ENCODE peak calls at places on chromosomes 5 and 9, in eight cellular contexts. T is cardiac muscle cell; N is psoas muscle; I is suprapubic skin; M is CD4-positive, alpha-beta memory T cell; G is neuronal stem cell; K is heart left ventricle; R is sigmoid colon. X is an unnamed sample. For H3K36me3, the result is how much of the 10 kb centered on the place peaks cover.

GRCh38 chr5:115657883-115658233 is 32.0 kb upstream of the TMED7 start:
- DNase-seq in T (no peak), N (no peak), I (no peak), M (no peak), G (no peak), K (no peak), R (no peak), X (no peak)

GRCh38 chr9:70581214-70581966 is 166.9 kb upstream of the KLF9 start:
- DNase-seq in T (no peak), N (no peak), I (no peak), M (no peak), G (no peak), K (no peak), R (no peak), X (no peak)

GRCh38 chr5:53481887-53482716 is 1.7 kb downstream of the FST start:
- DNase-seq in T (peak), N (peak), I (peak), M (peak), G (peak), K (peak), R (peak), X (peak)

GRCh38 chr5:64331597-64332277 is 166.1 kb downstream of the RNF180 start:
- DNase-seq in T (no peak), N (peak), I (no peak), M (no peak), G (no peak), K (peak), R (peak), X (no peak)

GRCh38 chr5:13536921-13537320 is 407.6 kb downstream of the DNAH5 start:
- DNase-seq in T (no peak), N (no peak), I (no peak), M (no peak), G (no peak), K (no peak), R (no peak), X (no peak)

GRCh38 chr9:81819859-81820546 is 108.2 kb upstream of the SPATA31D4 start:
- DNase-seq in T (no peak), N (no peak), I (no peak), M (no peak), G (peak), K (no peak), R (no peak), X (no peak)

GRCh38 chr9:128928624-128929023 is 7.8 kb downstream of the PHYHD1 start:
- DNase-seq in T (no peak), N (no peak), I (no peak), M (no peak), G (no peak), K (no peak), R (no peak), X (no peak)

GRCh38 chr5:16844952-16845351 is 91.1 kb downstream of the MYO10 start:
- DNase-seq in T (no peak), N (no peak), I (no peak), M (no peak), G (no peak), K (no peak), R (no peak), X (no peak)

GRCh38 chr5:136066705-136067271 is 38.0 kb downstream of the TGFBI start:
- DNase-seq in T (no peak), N (no peak), I (no peak), M (no peak), G (no peak), K (peak), R (peak), X (no peak)

GRCh38 chr9:100505564-100506159 is 32.7 kb downstream of the TMEFF1 start:
- DNase-seq in T (peak), N (peak), I (no peak), M (peak), G (no peak), K (peak), R (no peak), X (peak)

GRCh38 chr5:151123897-151124751 is 33.5 kb downstream of the ANXA6 start:
- DNase-seq in T (no peak), N (peak), I (no peak), M (no peak), G (no peak), K (peak), R (peak), X (peak)

GRCh38 chr5:31075981-31076380 is 117.5 kb upstream of the CDH6 start:
- DNase-seq in T (no peak), N (no peak), I (no peak), M (no peak), G (no peak), K (no peak), R (no peak), X (no peak)

GRCh38 chr9:127783111-127783621 is 2.7 kb upstream of the CDK9 start:
- DNase-seq in T (no peak), N (peak), I (peak), M (peak), G (no peak), K (no peak), R (peak), X (peak)

GRCh38 chr9:122821278-122821952 is 7.0 kb downstream of the PDCL start:
- DNase-seq in T (no peak), N (peak), I (peak), M (no peak), G (no peak), K (no peak), R (peak), X (no peak)

DNA sequence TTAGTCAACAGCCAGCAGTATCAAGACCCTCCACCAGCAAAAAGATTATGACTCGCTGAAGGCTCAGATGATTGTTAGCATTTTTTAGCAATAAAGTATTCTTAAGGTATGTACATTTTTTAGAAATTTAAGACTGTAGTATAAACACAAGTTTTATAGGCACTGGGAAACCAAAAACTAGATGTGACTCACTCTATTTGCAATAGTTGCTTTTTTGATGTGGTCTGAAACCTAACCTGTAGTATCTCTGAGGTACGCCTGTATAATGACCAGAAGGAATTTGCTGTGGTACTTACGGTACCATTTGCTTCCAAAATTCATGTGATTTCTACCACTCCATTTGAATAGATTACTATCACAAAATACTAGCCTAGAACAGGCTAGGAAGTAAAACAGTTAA is 60.8 kb downstream of the WDR41 start:
- DNase-seq in T (no peak), N (no peak), I (no peak), M (no peak), G (no peak), K (no peak), R (no peak), X (no peak)
- H3K36me3 ChIP-seq in T (under half), N (under half), I (half or more), M (under half), G (under half), K (half or more), R (under half), X (under half)

DNA sequence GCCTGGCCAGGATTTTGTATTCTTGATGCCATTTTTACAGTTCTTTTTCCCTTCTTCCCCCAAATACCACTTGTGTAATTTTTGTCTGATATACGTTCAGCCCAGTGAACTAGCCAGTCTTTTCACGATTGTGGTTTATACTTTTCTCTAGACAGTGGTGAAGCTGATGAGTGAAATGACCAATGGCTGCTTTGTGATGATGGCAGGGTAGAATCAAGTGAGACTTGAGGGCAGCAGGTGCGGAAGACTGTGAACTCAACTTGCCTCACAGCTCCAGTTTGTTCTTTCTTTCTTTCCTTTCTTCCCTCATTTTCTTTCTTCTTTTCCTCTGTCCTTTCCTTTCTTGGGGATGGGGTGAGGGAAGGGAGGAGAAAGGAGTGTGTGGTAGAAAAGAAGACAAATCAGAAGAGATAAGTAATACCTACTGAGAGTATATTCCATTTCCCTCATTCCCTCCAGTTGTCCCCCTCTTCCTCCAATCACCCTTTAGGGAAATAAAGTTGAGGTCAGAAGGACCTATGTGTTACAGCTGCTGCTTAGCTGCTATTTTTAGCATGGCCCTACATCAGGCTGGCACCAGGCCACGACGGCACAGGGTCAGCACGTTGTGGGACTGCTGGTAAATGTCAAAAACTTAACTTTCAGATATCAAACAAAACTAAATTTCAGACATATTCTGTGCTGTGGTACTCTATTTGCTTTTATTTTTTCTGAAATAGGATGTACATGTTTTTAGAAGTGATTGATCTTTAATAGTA is 12.3 kb downstream of the ZSWIM6 start:
- DNase-seq in T (peak), N (peak), I (no peak), M (no peak), G (no peak), K (peak), R (no peak), X (no peak)
- H3K4me3 ChIP-seq in T (no peak), N (no peak), I (no peak), M (no peak), G (no peak), K (no peak), R (no peak), X (no peak)

GRCh38 chr5:132456553-132457361 is 33.8 kb downstream of the IRF1 start:
- DNase-seq in T (no peak), N (peak), I (peak), M (peak), G (no peak), K (peak), R (no peak), X (peak)

GRCh38 chr5:132458651-132459030 is 31.9 kb downstream of the IRF1 start:
- DNase-seq in T (no peak), N (no peak), I (no peak), M (no peak), G (no peak), K (no peak), R (no peak), X (peak)

GRCh38 chr5:132458226-132458560 is 32.4 kb downstream of the IRF1 start:
- DNase-seq in T (no peak), N (no peak), I (no peak), M (no peak), G (no peak), K (no peak), R (no peak), X (no peak)

GRCh38 chr5:132457371-132458225 is 33.0 kb downstream of the IRF1 start:
- DNase-seq in T (no peak), N (peak), I (peak), M (peak), G (no peak), K (no peak), R (peak), X (peak)

GRCh38 chr5:132455614-132456115 is 34.9 kb downstream of the IRF1 start:
- DNase-seq in T (no peak), N (no peak), I (no peak), M (no peak), G (no peak), K (no peak), R (no peak), X (no peak)
- H3K27ac ChIP-seq in T (no peak), N (peak), I (peak), M (peak), G (no peak), K (peak), R (peak), X (peak)

GRCh38 chr9:125361837-125362531 is 100.4 kb downstream of the GAPVD1 start:
- DNase-seq in T (peak), N (no peak), I (no peak), M (peak), G (no peak), K (no peak), R (no peak), X (no peak)

GRCh38 chr9:125370786-125371185 is 109.2 kb downstream of the GAPVD1 start:
- DNase-seq in T (no peak), N (no peak), I (no peak), M (no peak), G (no peak), K (no peak), R (no peak), X (no peak)

GRCh38 chr9:125372441-125373226 is 111.0 kb downstream of the GAPVD1 start:
- DNase-seq in T (no peak), N (no peak), I (no peak), M (no peak), G (no peak), K (no peak), R (no peak), X (no peak)

DNA sequence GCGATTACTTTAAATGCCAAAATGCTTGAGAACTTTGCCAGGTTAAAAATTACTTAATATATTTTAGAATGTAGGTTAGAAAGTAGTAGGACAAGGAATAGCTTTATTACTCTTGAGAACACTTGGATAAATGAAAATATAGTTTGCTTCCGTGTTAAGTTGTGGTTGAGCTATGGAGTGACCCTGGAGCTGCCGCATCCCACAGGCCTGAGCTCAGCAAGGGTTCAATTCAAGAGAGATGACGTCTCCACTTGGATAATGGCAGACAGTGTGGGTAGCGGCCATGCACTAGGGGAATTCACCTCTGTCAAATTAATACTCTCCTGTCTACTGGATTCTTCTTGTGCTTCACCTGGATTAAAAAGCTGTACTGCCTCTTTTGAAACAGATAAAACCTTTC is 105.0 kb downstream of the GAPVD1 start:
- DNase-seq in T (no peak), N (no peak), I (no peak), M (no peak), G (no peak), K (no peak), R (no peak), X (no peak)
- H3K36me3 ChIP-seq in T (under half), N (under half), I (under half), M (under half), G (under half), K (half or more), R (under half), X (under half)

GRCh38 chr5:42876375-42876844 is 64.7 kb upstream of the SELENOP start:
- DNase-seq in T (no peak), N (no peak), I (no peak), M (no peak), G (no peak), K (no peak), R (no peak), X (no peak)

GRCh38 chr5:42875211-42875610 is 63.5 kb upstream of the SELENOP start:
- DNase-seq in T (no peak), N (no peak), I (no peak), M (no peak), G (no peak), K (no peak), R (no peak), X (no peak)

GRCh38 chr5:42874621-42875198 is 63.0 kb upstream of the SELENOP start:
- DNase-seq in T (no peak), N (no peak), I (no peak), M (no peak), G (no peak), K (no peak), R (no peak), X (no peak)

GRCh38 chr5:42872865-42873264 is 61.2 kb upstream of the SELENOP start:
- DNase-seq in T (no peak), N (no peak), I (no peak), M (no peak), G (no peak), K (no peak), R (no peak), X (no peak)

DNA sequence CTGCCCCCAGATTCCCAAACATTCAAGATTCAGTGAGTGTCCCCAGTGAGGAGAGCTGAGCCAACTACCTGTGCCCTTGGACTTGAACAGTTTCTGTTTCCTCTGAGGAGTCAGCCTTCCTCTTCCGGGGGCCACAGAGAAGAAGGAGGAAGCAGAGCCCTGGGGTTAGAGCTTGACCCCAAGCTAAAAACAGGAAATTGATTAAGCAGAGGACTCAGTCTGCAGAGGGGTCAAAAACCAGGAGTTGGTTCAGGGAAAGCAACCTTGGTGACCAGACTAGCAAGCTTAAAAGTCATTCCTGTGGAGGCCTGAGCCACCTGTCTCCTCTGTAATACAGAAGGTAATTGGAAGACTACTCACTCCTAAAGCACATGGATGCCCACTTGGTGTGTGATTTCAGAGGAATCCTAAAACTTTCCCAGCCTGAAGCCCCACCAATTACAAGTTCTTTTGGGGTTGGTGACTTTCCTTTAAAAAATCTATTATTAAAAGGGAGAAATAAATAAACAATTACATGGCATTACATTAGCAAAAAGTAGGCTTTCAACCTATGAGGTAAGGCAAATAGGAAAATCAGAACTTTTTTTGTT is 64.2 kb upstream of the SELENOP start:
- DNase-seq in T (no peak), N (no peak), I (no peak), M (no peak), G (no peak), K (no peak), R (no peak), X (no peak)
- H3K4me3 ChIP-seq in T (no peak), N (no peak), I (no peak), M (no peak), G (no peak), K (no peak), R (no peak), X (no peak)

GRCh38 chr5:95899848-95900247 is 61.8 kb downstream of the ELL2 start:
- DNase-seq in T (no peak), N (no peak), I (no peak), M (no peak), G (no peak), K (no peak), R (no peak), X (no peak)

GRCh38 chr5:95895223-95895622 is 66.4 kb downstream of the ELL2 start:
- DNase-seq in T (no peak), N (no peak), I (no peak), M (no peak), G (peak), K (no peak), R (no peak), X (no peak)

GRCh38 chr5:95899040-95899439 is 62.6 kb downstream of the ELL2 start:
- DNase-seq in T (no peak), N (no peak), I (no peak), M (no peak), G (no peak), K (no peak), R (no peak), X (no peak)

GRCh38 chr5:95892784-95893354 is 68.8 kb downstream of the ELL2 start:
- DNase-seq in T (no peak), N (no peak), I (no peak), M (no peak), G (no peak), K (no peak), R (no peak), X (no peak)

GRCh38 chr5:95895771-95896170 is 65.9 kb downstream of the ELL2 start:
- DNase-seq in T (no peak), N (no peak), I (no peak), M (no peak), G (peak), K (no peak), R (no peak), X (no peak)
- H3K27ac ChIP-seq in T (no peak), N (no peak), I (no peak), M (no peak), G (no peak), K (no peak), R (no peak), X (no peak)

DNA sequence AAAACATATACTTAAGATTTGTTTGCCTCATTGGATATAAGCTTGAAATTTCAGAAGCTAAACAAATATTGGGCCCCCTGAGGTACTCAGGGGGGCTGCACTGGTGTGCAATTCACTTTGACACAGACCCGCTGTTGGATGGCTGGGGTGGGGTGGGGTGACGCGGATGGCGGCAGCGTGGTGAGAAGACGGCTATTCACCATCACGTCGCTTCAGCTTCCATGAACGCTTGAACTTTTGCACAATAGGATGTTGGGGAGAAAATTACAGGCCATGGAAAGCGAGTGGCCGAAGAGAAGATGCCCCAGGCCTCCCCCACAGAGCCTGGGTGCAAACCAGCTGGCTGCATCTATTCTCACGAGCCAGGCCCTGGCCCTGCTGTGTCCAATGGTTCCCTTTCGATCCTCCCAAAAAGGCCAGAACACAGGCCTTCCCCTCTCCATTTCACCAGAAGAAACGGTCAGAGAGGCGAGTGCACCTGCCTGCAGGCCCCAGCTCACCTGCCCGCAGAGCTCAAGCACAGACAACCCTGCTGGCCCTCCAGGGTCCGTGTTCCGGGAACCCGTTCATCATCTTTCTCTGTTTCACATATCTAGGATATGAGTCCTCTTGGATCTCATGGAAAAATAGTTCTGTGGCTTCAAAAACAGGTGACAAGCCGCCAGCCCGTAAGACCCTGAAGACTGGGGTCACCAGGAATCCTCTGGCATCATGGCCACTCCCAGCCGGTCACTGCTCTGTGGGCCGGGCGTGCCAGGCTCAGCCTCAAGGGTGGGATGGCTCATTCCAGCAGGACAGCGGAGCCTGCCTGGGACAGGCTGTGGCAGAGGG is 46.8 kb upstream of the SARDH start:
- DNase-seq in T (no peak), N (peak), I (no peak), M (no peak), G (no peak), K (no peak), R (no peak), X (no peak)
- H3K36me3 ChIP-seq in T (under half), N (under half), I (under half), M (under half), G (under half), K (under half), R (under half), X (under half)

X was measured in CD8-positive, alpha-beta memory T cell.